ENCODE peak calls at places on chromosomes 7 and 10, in four cellular contexts. T, C, Q and U are unnamed samples. For H3K9me3, the result is how much of the 10 kb centered on the place peaks cover.

GRCh38 chr7:129989466-129989865 is 36.7 kb upstream of the UBE2H start:
- DNase-seq in T (no peak), C (no peak), Q (no peak), U (no peak)

GRCh38 chr7:2729043-2729892 is 41.3 kb downstream of the AMZ1 start:
- DNase-seq in T (no peak), C (peak), Q (peak), U (no peak)

GRCh38 chr10:18312385-18313145 is 172.3 kb downstream of the CACNB2 start:
- DNase-seq in T (no peak), C (peak), Q (no peak), U (no peak)

GRCh38 chr7:23020742-23021401 is 6.9 kb upstream of the HYCC1 start:
- DNase-seq in T (no peak), C (peak), Q (no peak), U (peak)

GRCh38 chr10:110959379-110960332 is 40.3 kb downstream of the SHOC2 start:
- DNase-seq in T (no peak), C (no peak), Q (no peak), U (no peak)

GRCh38 chr10:127293640-127294039 is 97.2 kb upstream of the INSYN2A start:
- DNase-seq in T (no peak), C (no peak), Q (no peak), U (peak)

GRCh38 chr10:46523881-46524470 is 32.5 kb downstream of the GPRIN2 start:
- DNase-seq in T (no peak), C (peak), Q (peak), U (peak)

GRCh38 chr7:133044722-133045473 is 37.0 kb downstream of the CHCHD3 start:
- DNase-seq in T (peak), C (no peak), Q (no peak), U (no peak)

GRCh38 chr7:107002804-107003137 is 41.7 kb upstream of the PRKAR2B start:
- DNase-seq in T (no peak), C (no peak), Q (no peak), U (no peak)

GRCh38 chr7:16106869-16107268 is 314.5 kb downstream of the CRPPA start:
- DNase-seq in T (no peak), C (no peak), Q (no peak), U (no peak)
- H3K9me3 ChIP-seq in T (under half), C (under half), Q (under half), U (under half)

GRCh38 chr7:56483153-56483552 is 366.9 kb upstream of the NUPR2 start:
- DNase-seq in T (no peak), C (no peak), Q (no peak), U (no peak)

GRCh38 chr7:56483861-56484550 is 367.8 kb upstream of the NUPR2 start:
- DNase-seq in T (no peak), C (no peak), Q (no peak), U (no peak)

GRCh38 chr7:56479136-56479535 is 362.9 kb upstream of the NUPR2 start:
- DNase-seq in T (no peak), C (no peak), Q (no peak), U (no peak)

GRCh38 chr7:56474271-56474670 is 358.1 kb upstream of the NUPR2 start:
- DNase-seq in T (no peak), C (no peak), Q (no peak), U (no peak)

DNA sequence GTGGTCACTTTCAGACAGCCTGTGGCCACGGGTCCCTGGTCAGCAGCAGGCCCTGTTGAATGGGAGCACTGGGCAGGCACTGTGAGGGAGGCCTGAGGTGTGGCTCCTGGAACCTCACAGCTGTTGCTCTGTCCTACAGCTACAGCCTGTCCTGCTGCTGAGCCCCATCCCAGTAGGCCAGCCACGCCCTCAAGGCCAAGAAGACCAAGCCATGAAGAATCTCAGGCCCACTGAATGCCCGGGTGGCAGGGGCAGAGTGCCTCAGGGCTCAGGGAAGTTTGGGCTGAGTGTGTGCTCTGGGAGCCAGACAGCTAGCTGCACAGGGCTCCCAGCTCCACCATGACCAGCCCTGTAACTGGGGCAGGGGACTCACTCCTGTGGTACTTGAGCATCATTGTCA is 363.5 kb upstream of the NUPR2 start:
- DNase-seq in T (no peak), C (no peak), Q (no peak), U (no peak)
- H3K9me3 ChIP-seq in T (half or more), C (half or more), Q (under half), U (under half)

DNA sequence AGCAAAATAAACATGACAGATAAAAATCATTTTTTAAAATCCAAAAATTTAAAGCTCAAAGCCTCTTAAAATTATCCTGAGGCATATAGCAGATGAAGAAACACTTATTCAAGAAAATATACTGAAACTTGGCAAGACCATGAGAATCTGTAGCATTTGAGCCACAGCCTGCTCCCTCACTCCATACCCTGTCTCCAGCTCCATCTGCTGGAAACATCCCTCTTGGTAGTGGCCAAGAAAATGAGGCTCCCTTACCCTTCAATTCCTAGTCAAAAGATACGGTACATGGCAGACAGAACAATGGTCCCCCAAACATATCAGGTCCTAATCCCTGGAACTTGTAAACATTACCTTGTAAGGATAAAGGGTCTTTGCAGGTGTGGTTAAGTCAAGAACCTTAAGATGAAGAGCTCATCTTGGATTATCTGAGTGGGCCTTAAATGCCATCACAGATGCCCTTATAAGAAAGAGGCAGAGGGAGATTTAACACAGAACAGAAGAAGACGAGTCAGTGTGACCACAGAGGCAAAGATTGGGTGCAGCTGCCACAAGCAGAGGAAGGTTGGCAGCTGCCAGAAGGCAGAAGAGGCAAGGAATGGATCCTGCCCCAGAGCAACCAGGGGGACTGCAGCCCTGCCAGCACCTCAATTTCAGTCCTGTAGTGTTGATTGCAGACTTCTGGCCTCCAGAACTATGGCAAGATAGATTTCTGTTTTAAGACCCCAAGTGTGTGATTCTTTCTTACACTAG is 149.4 kb downstream of the ZNF248 start:
- DNase-seq in T (no peak), C (no peak), Q (no peak), U (no peak)
- H3K9me3 ChIP-seq in T (under half), C (under half), Q (under half), U (under half)

GRCh38 chr7:158263964-158264748 is 323.5 kb downstream of the PTPRN2 start:
- DNase-seq in T (no peak), C (no peak), Q (peak), U (no peak)
- H3K9me3 ChIP-seq in T (under half), C (half or more), Q (under half), U (under half)

DNA sequence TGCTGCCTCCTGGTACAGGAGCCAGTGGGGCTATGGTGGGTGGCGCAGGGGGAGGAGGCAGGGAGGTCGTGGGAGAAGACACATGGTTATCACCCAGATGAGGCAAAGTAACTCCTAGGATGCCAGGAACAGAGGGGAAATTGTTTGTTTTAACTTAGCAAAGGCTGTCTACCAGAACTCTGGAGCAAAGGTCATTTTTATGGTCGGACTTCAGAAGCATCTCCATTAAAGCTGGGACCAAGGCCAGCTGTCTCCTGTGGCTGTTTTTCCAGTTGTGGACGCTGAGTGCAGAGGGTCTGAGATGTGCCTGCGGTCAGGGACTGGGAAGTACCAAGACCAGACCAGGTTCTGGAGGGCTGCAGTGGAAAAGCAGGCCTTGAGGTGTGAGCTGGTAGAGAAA is 525.9 kb upstream of the FOXK1 start:
- DNase-seq in T (no peak), C (no peak), Q (peak), U (no peak)
- H3K9me3 ChIP-seq in T (under half), C (under half), Q (under half), U (under half)

DNA sequence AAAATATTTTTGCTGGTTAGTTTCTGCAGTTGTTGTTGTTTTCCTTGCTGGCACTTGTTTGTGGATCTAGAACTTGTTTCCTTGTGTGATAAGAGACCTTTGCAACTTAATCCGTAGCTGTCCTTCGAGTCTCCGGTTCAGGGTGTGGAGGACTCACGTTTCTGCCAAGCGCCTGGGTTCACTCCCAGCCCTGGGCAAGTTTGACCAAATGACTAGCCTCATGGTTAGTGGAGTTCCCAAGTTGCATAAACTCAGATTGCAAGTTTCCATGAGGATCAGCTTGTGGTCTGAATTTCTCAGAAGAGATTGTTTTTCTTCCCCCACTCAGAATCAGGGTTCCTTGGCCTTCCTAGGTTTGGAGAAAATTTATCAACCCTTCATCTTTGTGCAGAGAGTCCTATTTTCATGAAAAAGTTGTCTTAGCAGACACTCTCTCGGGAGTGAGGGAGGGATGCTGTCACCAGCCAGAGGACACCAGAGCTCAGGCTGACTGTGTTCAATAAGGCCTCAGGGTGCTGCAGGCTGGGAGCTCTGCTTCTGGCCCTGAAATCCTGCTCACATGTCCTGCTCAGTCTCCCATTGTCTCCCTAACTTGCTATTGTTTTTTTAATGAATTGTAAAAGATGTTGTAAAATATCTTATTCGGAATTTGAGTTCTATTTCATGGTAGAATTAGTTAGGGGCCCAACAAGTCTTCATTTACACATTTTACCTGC is 377.7 kb upstream of the KLF6 start:
- DNase-seq in T (no peak), C (no peak), Q (no peak), U (no peak)
- H3K9me3 ChIP-seq in T (under half), C (under half), Q (under half), U (under half)

DNA sequence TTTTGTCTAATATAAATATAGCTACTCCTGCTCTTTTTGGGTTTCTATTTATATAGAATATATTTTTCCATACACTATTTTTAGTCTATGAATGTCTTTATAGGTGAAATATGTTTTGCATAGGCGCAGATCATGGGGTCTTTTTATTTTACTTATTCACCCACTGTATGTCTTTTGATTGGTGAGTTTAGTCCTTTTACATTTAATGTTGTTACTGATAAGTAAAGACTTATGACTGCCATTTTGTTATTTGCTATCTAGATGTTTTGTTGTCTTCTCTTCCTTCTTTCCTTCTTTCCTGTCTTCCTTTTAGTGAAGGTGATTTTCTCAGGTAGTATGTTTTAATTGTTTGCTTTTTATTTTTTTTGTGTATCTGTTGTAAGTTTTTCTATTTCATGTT is 276.8 kb upstream of the CNTNAP2 start:
- DNase-seq in T (no peak), C (no peak), Q (no peak), U (no peak)
- H3K9me3 ChIP-seq in T (under half), C (under half), Q (under half), U (under half)

GRCh38 chr10:118003146-118003545 is 43.6 kb downstream of the RAB11FIP2 start:
- DNase-seq in T (no peak), C (no peak), Q (no peak), U (no peak)
- H3K9me3 ChIP-seq in T (under half), C (under half), Q (under half), U (under half)

DNA sequence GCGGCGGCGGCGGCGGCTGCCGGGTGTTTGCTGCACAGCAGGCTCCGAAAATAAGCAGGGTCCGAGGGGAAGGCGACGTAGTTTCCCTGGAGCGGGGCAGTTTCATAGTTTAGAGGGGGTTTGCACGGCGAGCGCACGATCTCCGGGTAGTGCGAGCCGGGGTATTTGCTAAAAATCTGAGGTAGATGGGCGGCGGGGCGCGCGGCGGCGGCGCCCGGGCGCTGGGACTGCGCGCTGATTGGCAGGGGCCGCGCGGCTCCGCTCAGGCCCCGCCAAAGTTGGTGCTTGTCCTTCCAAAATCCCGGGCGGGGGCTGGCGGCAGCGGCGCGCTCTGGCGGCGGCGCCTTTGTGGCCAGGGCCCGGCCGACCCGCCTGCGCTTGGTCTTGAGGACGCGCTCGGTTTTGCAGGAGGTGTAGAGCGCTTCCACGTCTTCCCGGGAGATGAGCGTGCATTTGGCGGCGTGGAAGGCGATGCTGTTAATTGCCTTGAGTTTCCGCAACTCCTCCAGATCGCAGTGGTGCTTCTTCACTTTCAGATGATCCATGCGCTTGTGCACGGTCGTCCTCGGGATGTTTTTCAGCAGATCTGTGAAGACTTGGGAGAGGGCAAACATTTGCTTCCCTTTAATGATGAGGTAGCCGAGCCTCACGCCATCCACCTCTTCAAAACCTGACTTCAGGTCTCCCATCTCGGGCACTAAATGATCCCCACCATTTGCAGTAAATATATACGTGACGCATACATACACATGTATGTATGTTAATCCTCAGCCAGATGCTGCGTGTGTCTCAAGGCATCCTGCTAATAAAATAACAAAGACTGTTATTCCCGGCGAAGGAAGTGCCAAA is 8.1 kb downstream of the SKIDA1 start:
- DNase-seq in T (no peak), C (peak), Q (peak), U (no peak)
- H3K9me3 ChIP-seq in T (under half), C (under half), Q (under half), U (under half)

GRCh38 chr7:57204411-57204811 is 72.2 kb upstream of the ZNF479 start:
- DNase-seq in T (no peak), C (no peak), Q (no peak), U (no peak)

GRCh38 chr7:57203161-57203791 is 71.0 kb upstream of the ZNF479 start:
- DNase-seq in T (no peak), C (no peak), Q (peak), U (no peak)

GRCh38 chr7:57202274-57202673 is 70.0 kb upstream of the ZNF479 start:
- DNase-seq in T (no peak), C (no peak), Q (peak), U (no peak)

GRCh38 chr7:57201021-57201894 is 69.0 kb upstream of the ZNF479 start:
- DNase-seq in T (no peak), C (no peak), Q (peak), U (no peak)

GRCh38 chr7:57201895-57202210 is 69.6 kb upstream of the ZNF479 start:
- DNase-seq in T (no peak), C (no peak), Q (no peak), U (no peak)
- H3K9me3 ChIP-seq in T (under half), C (under half), Q (under half), U (under half)